ENCODE peak calls at places on chromosome 7, in nine cellular contexts. One of them, this sample, is unnamed.

GRCh38 chr7:1160665-1161010 is 642 bp upstream of the ZFAND2A start:
- DNase-seq in RKO: no peak
- DNase-seq in GM12892: peak
- DNase-seq in GM20000: peak
- DNase-seq in left ventricle myocardium inferior: no peak
- DNase-seq in mucosa of gallbladder: no peak
- DNase-seq in osteocyte: no peak
- DNase-seq in LHCN-M2: peak
- DNase-seq in stimulated activated CD8-positive, alpha-beta memory T cell treated with anti-CD3 and anti-CD28 coated beads, Interleukin-7, amount 100 ng/mL, for 24 hours: no peak
- DNase-seq in this sample: no peak

GRCh38 chr7:133139350-133139749 is 57.5 kb upstream of the CHCHD3 start:
- DNase-seq in osteocyte: no peak
- DNase-seq in RKO: peak
- DNase-seq in mucosa of gallbladder: no peak
- DNase-seq in GM12892: no peak
- DNase-seq in LHCN-M2: peak
- DNase-seq in stimulated activated CD8-positive, alpha-beta memory T cell treated with anti-CD3 and anti-CD28 coated beads, Interleukin-7, amount 100 ng/mL, for 24 hours: no peak
- DNase-seq in left ventricle myocardium inferior: no peak
- DNase-seq in GM20000: no peak
- DNase-seq in this sample: peak

GRCh38 chr7:41617987-41618386 is 84.9 kb downstream of the INHBA start:
- DNase-seq in osteocyte: no peak
- DNase-seq in LHCN-M2: no peak
- DNase-seq in GM12892: no peak
- DNase-seq in GM20000: no peak
- DNase-seq in mucosa of gallbladder: no peak
- DNase-seq in left ventricle myocardium inferior: no peak
- DNase-seq in stimulated activated CD8-positive, alpha-beta memory T cell treated with anti-CD3 and anti-CD28 coated beads, Interleukin-7, amount 100 ng/mL, for 24 hours: no peak
- DNase-seq in RKO: no peak
- DNase-seq in this sample: no peak

GRCh38 chr7:154698726-154699291 is 304.1 kb downstream of the PAXIP1 start:
- DNase-seq in mucosa of gallbladder: no peak
- DNase-seq in left ventricle myocardium inferior: no peak
- DNase-seq in RKO: no peak
- DNase-seq in GM12892: no peak
- DNase-seq in osteocyte: no peak
- DNase-seq in GM20000: peak
- DNase-seq in LHCN-M2: no peak
- DNase-seq in stimulated activated CD8-positive, alpha-beta memory T cell treated with anti-CD3 and anti-CD28 coated beads, Interleukin-7, amount 100 ng/mL, for 24 hours: no peak
- DNase-seq in this sample: no peak

GRCh38 chr7:78323118-78323517 is 524.5 kb downstream of the PHTF2 start:
- DNase-seq in osteocyte: no peak
- DNase-seq in LHCN-M2: no peak
- DNase-seq in stimulated activated CD8-positive, alpha-beta memory T cell treated with anti-CD3 and anti-CD28 coated beads, Interleukin-7, amount 100 ng/mL, for 24 hours: no peak
- DNase-seq in GM20000: no peak
- DNase-seq in RKO: no peak
- DNase-seq in left ventricle myocardium inferior: no peak
- DNase-seq in mucosa of gallbladder: no peak
- DNase-seq in GM12892: no peak
- DNase-seq in this sample: no peak

GRCh38 chr7:7221602-7222038 is 39.3 kb downstream of the C1GALT1 start:
- DNase-seq in RKO: peak
- DNase-seq in stimulated activated CD8-positive, alpha-beta memory T cell treated with anti-CD3 and anti-CD28 coated beads, Interleukin-7, amount 100 ng/mL, for 24 hours: no peak
- DNase-seq in mucosa of gallbladder: no peak
- DNase-seq in left ventricle myocardium inferior: no peak
- DNase-seq in GM20000: no peak
- DNase-seq in osteocyte: no peak
- DNase-seq in LHCN-M2: peak
- DNase-seq in GM12892: no peak
- DNase-seq in this sample: peak

GRCh38 chr7:52565980-52566379 is 469.5 kb upstream of the POM121L12 start:
- DNase-seq in RKO: no peak
- DNase-seq in mucosa of gallbladder: no peak
- DNase-seq in left ventricle myocardium inferior: no peak
- DNase-seq in LHCN-M2: no peak
- DNase-seq in GM12892: no peak
- DNase-seq in GM20000: no peak
- DNase-seq in stimulated activated CD8-positive, alpha-beta memory T cell treated with anti-CD3 and anti-CD28 coated beads, Interleukin-7, amount 100 ng/mL, for 24 hours: no peak
- DNase-seq in osteocyte: no peak
- DNase-seq in this sample: no peak

GRCh38 chr7:5692112-5692844 is 89.2 kb downstream of the RNF216 start:
- DNase-seq in GM20000: no peak
- DNase-seq in stimulated activated CD8-positive, alpha-beta memory T cell treated with anti-CD3 and anti-CD28 coated beads, Interleukin-7, amount 100 ng/mL, for 24 hours: no peak
- DNase-seq in LHCN-M2: peak
- DNase-seq in left ventricle myocardium inferior: peak
- DNase-seq in RKO: peak
- DNase-seq in GM12892: no peak
- DNase-seq in mucosa of gallbladder: peak
- DNase-seq in osteocyte: peak
- DNase-seq in this sample: peak

GRCh38 chr7:138798836-138799235 is 840 bp upstream of the ATP6V0A4 start:
- DNase-seq in left ventricle myocardium inferior: no peak
- DNase-seq in osteocyte: no peak
- DNase-seq in GM20000: no peak
- DNase-seq in RKO: no peak
- DNase-seq in LHCN-M2: no peak
- DNase-seq in mucosa of gallbladder: no peak
- DNase-seq in stimulated activated CD8-positive, alpha-beta memory T cell treated with anti-CD3 and anti-CD28 coated beads, Interleukin-7, amount 100 ng/mL, for 24 hours: no peak
- DNase-seq in GM12892: no peak
- DNase-seq in this sample: no peak

GRCh38 chr7:85688712-85689111 is 501.9 kb upstream of the SEMA3D start:
- DNase-seq in LHCN-M2: no peak
- DNase-seq in RKO: no peak
- DNase-seq in GM12892: no peak
- DNase-seq in left ventricle myocardium inferior: no peak
- DNase-seq in stimulated activated CD8-positive, alpha-beta memory T cell treated with anti-CD3 and anti-CD28 coated beads, Interleukin-7, amount 100 ng/mL, for 24 hours: no peak
- DNase-seq in GM20000: no peak
- DNase-seq in osteocyte: no peak
- DNase-seq in mucosa of gallbladder: no peak
- DNase-seq in this sample: no peak

GRCh38 chr7:25894902-25895791 is 256.9 kb upstream of the NFE2L3 start:
- DNase-seq in RKO: peak
- DNase-seq in GM20000: peak
- DNase-seq in GM12892: peak
- DNase-seq in stimulated activated CD8-positive, alpha-beta memory T cell treated with anti-CD3 and anti-CD28 coated beads, Interleukin-7, amount 100 ng/mL, for 24 hours: peak
- DNase-seq in left ventricle myocardium inferior: peak
- DNase-seq in mucosa of gallbladder: peak
- DNase-seq in LHCN-M2: peak
- DNase-seq in osteocyte: no peak
- DNase-seq in this sample: peak

GRCh38 chr7:35991511-35992232 is 161.4 kb upstream of the EEPD1 start:
- DNase-seq in osteocyte: no peak
- DNase-seq in stimulated activated CD8-positive, alpha-beta memory T cell treated with anti-CD3 and anti-CD28 coated beads, Interleukin-7, amount 100 ng/mL, for 24 hours: no peak
- DNase-seq in left ventricle myocardium inferior: no peak
- DNase-seq in GM12892: no peak
- DNase-seq in LHCN-M2: no peak
- DNase-seq in mucosa of gallbladder: no peak
- DNase-seq in RKO: no peak
- DNase-seq in GM20000: no peak
- DNase-seq in this sample: no peak

GRCh38 chr7:70289067-70289466 is 690.8 kb downstream of the AUTS2 start:
- DNase-seq in LHCN-M2: peak
- DNase-seq in left ventricle myocardium inferior: no peak
- DNase-seq in RKO: peak
- DNase-seq in GM20000: no peak
- DNase-seq in GM12892: no peak
- DNase-seq in stimulated activated CD8-positive, alpha-beta memory T cell treated with anti-CD3 and anti-CD28 coated beads, Interleukin-7, amount 100 ng/mL, for 24 hours: no peak
- DNase-seq in mucosa of gallbladder: no peak
- DNase-seq in osteocyte: no peak
- DNase-seq in this sample: no peak

GRCh38 chr7:33680682-33681081 is 224.7 kb upstream of the BMPER start:
- DNase-seq in GM12892: no peak
- DNase-seq in left ventricle myocardium inferior: no peak
- DNase-seq in osteocyte: no peak
- DNase-seq in GM20000: no peak
- DNase-seq in stimulated activated CD8-positive, alpha-beta memory T cell treated with anti-CD3 and anti-CD28 coated beads, Interleukin-7, amount 100 ng/mL, for 24 hours: no peak
- DNase-seq in RKO: no peak
- DNase-seq in mucosa of gallbladder: no peak
- DNase-seq in LHCN-M2: no peak
- DNase-seq in this sample: no peak

GRCh38 chr7:68166525-68166924 is 1169.9 kb downstream of the TYW1 start:
- DNase-seq in GM20000: no peak
- DNase-seq in left ventricle myocardium inferior: no peak
- DNase-seq in GM12892: no peak
- DNase-seq in osteocyte: no peak
- DNase-seq in mucosa of gallbladder: no peak
- DNase-seq in RKO: no peak
- DNase-seq in stimulated activated CD8-positive, alpha-beta memory T cell treated with anti-CD3 and anti-CD28 coated beads, Interleukin-7, amount 100 ng/mL, for 24 hours: no peak
- DNase-seq in LHCN-M2: no peak
- DNase-seq in this sample: no peak

GRCh38 chr7:129434846-129435318 is 650 bp downstream of the STRIP2 start:
- DNase-seq in osteocyte: no peak
- DNase-seq in LHCN-M2: no peak
- DNase-seq in GM12892: peak
- DNase-seq in mucosa of gallbladder: no peak
- DNase-seq in RKO: peak
- DNase-seq in left ventricle myocardium inferior: no peak
- DNase-seq in GM20000: peak
- DNase-seq in stimulated activated CD8-positive, alpha-beta memory T cell treated with anti-CD3 and anti-CD28 coated beads, Interleukin-7, amount 100 ng/mL, for 24 hours: no peak
- DNase-seq in this sample: no peak

GRCh38 chr7:4267326-4268039 is 414.6 kb upstream of the FOXK1 start:
- DNase-seq in mucosa of gallbladder: no peak
- DNase-seq in left ventricle myocardium inferior: no peak
- DNase-seq in LHCN-M2: no peak
- DNase-seq in osteocyte: peak
- DNase-seq in GM12892: no peak
- DNase-seq in RKO: no peak
- DNase-seq in stimulated activated CD8-positive, alpha-beta memory T cell treated with anti-CD3 and anti-CD28 coated beads, Interleukin-7, amount 100 ng/mL, for 24 hours: no peak
- DNase-seq in GM20000: no peak
- DNase-seq in this sample: no peak

This sample was measured in HFF-Myc.